ENCODE peak calls at places on chromosomes 2 and 18, in nine cellular contexts. C is gastrocnemius medialis; E is aorta; L is uterus; A is right atrium auricular region; Y is CD4-positive, alpha-beta memory T cell; R is tibial nerve; I is neural progenitor cell; F is PC-3. D is an unnamed sample. For H3K36me3, the result is how much of the 10 kb centered on the place peaks cover.

GRCh38 chr2:88180594-88181240 is 10.6 kb downstream of the THNSL2 start:
- DNase-seq in E (no peak), F (peak), C (no peak), I (no peak), Y (no peak), R (no peak), A (no peak), L (no peak), D (no peak)

GRCh38 chr18:10190564-10190963 is 263.9 kb upstream of the APCDD1 start:
- DNase-seq in E (no peak), C (no peak), Y (no peak), I (no peak), L (no peak), A (no peak), R (no peak), F (no peak), D (no peak)

GRCh38 chr2:181077128-181077709 is 96.8 kb downstream of the UBE2E3 start:
- DNase-seq in A (no peak), C (no peak), F (peak), E (no peak), R (no peak), Y (peak), L (no peak), I (peak), D (no peak)

GRCh38 chr2:235287369-235287722 is 206.5 kb upstream of the AGAP1 start:
- DNase-seq in L (no peak), F (no peak), A (no peak), Y (no peak), C (no peak), R (no peak), I (no peak), E (no peak), D (no peak)

GRCh38 chr2:68766378-68766845 is 31.8 kb downstream of the ARHGAP25 start:
- DNase-seq in I (no peak), R (no peak), E (no peak), A (peak), C (peak), F (no peak), Y (peak), L (no peak), D (peak)

GRCh38 chr2:121095257-121096080 is 189.5 kb downstream of the TFCP2L1 start:
- DNase-seq in L (no peak), F (peak), C (peak), R (no peak), A (no peak), I (peak), Y (no peak), E (peak), D (peak)

GRCh38 chr2:160893581-160893980 is 266.6 kb upstream of the TANK start:
- DNase-seq in C (no peak), F (no peak), E (no peak), I (no peak), L (no peak), Y (no peak), A (no peak), R (no peak), D (no peak)

GRCh38 chr2:224523626-224524577 is 61.3 kb downstream of the CUL3 start:
- DNase-seq in Y (peak), R (no peak), E (no peak), C (no peak), I (no peak), L (no peak), A (no peak), F (no peak), D (no peak)

GRCh38 chr2:173982918-173983317 is 17.7 kb upstream of the SP3 start:
- DNase-seq in R (no peak), E (no peak), F (no peak), A (no peak), I (no peak), C (no peak), L (peak), Y (no peak), D (no peak)

GRCh38 chr18:77199707-77200106 is 49.9 kb upstream of the GALR1 start:
- DNase-seq in I (no peak), C (no peak), A (no peak), Y (no peak), R (no peak), F (no peak), L (no peak), E (no peak), D (no peak)

GRCh38 chr2:98927059-98927458 is 9.0 kb downstream of the CRACDL start:
- DNase-seq in I (no peak), Y (no peak), F (no peak), A (no peak), R (no peak), C (no peak), E (no peak), L (no peak), D (no peak)

GRCh38 chr2:174877796-174878195 is 113.5 kb upstream of the CHRNA1 start:
- DNase-seq in I (no peak), L (no peak), R (no peak), C (no peak), E (no peak), Y (no peak), F (no peak), A (no peak), D (no peak)

GRCh38 chr2:234981197-234982095 is 29.6 kb downstream of the SH3BP4 start:
- DNase-seq in F (peak), A (peak), L (peak), E (peak), C (peak), R (peak), Y (no peak), I (peak), D (no peak)

GRCh38 chr2:120205901-120206581 is 17.2 kb downstream of the TMEM185B start:
- DNase-seq in R (no peak), F (peak), Y (no peak), I (peak), A (no peak), L (no peak), E (peak), C (no peak), D (no peak)

GRCh38 chr18:48920408-48921038 is 30.2 kb downstream of the SMAD7 start:
- DNase-seq in Y (no peak), R (no peak), E (peak), L (peak), A (no peak), I (peak), F (no peak), C (no peak), D (no peak)
- H3K27ac ChIP-seq in Y (no peak), R (no peak), E (peak), L (no peak), A (peak), I (no peak), F (no peak), C (no peak), D (no peak)

GRCh38 chr2:53905396-53905795 is 45.6 kb upstream of the GPR75 start:
- DNase-seq in E (no peak), C (no peak), Y (no peak), F (no peak), L (no peak), I (no peak), A (no peak), R (no peak), D (no peak)

GRCh38 chr2:53896864-53897263 is 37.1 kb upstream of the GPR75 start:
- DNase-seq in L (no peak), I (no peak), F (peak), R (no peak), Y (no peak), C (no peak), E (no peak), A (no peak), D (no peak)

GRCh38 chr2:53903011-53903410 is 43.2 kb upstream of the GPR75 start:
- DNase-seq in I (no peak), E (no peak), C (no peak), A (no peak), L (no peak), Y (no peak), R (no peak), F (no peak), D (no peak)

DNA sequence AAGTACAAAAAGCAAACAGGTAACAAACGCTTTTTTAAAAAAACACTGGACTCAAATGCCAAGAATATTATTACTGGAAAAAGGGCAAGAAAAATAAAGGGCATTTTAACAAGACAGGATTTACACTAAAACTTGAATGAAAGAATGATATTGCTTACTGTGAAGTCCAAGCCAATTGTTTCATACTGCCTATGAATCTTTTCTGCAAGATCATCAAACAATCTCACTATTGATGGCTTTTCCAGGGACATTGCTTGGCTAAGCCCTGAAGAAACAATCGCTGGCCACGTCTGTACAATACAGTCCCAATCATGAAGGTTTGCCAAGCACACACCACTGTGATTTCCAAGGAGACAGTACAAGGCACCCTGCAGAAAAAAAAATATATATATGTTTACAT is 41.4 kb upstream of the GPR75 start:
- DNase-seq in C (no peak), A (no peak), R (no peak), I (no peak), F (no peak), E (no peak), Y (no peak), L (no peak), D (no peak)
- H3K36me3 ChIP-seq in C (half or more), A (half or more), R (half or more), I (under half), F (half or more), E (under half), Y (half or more), L (under half), D (half or more)

GRCh38 chr2:9753665-9754531 is 89.4 kb upstream of the TAF1B start:
- DNase-seq in E (no peak), Y (peak), C (no peak), A (no peak), L (no peak), R (no peak), F (peak), I (no peak), D (no peak)
- H3K27ac ChIP-seq in E (no peak), Y (peak), C (peak), A (peak), L (no peak), R (no peak), F (peak), I (no peak), D (peak)

GRCh38 chr2:96734899-96735585 is 4.8 kb downstream of the LMAN2L start:
- DNase-seq in F (no peak), I (no peak), A (no peak), R (no peak), L (no peak), C (no peak), Y (no peak), E (no peak), D (no peak)
- H3K36me3 ChIP-seq in F (under half), I (under half), A (under half), R (half or more), L (under half), C (half or more), Y (under half), E (under half), D (half or more)

GRCh38 chr2:83106853-83107252 is 1352.2 kb downstream of the SUCLG1 start:
- DNase-seq in A (no peak), C (no peak), F (no peak), E (no peak), I (no peak), R (no peak), L (no peak), Y (no peak), D (no peak)

GRCh38 chr2:83104202-83104601 is 1354.9 kb downstream of the SUCLG1 start:
- DNase-seq in Y (no peak), A (no peak), C (no peak), L (no peak), E (no peak), R (no peak), F (no peak), I (no peak), D (no peak)

GRCh38 chr2:83103602-83104001 is 1355.5 kb downstream of the SUCLG1 start:
- DNase-seq in L (no peak), I (no peak), C (no peak), F (peak), A (no peak), E (no peak), Y (no peak), R (no peak), D (no peak)
- H3K27ac ChIP-seq in L (no peak), I (no peak), C (no peak), F (peak), A (no peak), E (no peak), Y (no peak), R (no peak), D (no peak)

DNA sequence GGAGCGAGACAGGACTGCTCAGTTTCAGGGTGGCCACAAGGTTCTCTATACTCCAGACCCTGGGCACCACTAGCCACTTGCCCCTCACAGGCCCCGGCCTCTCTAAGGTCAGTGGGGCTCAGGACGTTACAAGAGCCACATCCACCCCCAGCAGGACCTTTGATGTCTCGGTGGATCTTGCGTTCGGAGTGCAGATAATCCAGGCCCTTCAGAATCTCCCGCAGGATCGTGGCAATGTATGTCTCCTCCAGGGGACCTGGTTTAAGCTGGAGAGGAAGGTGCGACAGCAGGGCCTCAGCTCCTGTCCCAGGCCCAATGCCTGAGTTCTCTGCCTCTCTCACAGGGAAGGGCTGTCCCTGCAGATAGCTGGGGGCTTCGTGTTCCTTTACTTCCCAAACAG is 8.4 kb downstream of the STK25 start:
- DNase-seq in Y (no peak), E (peak), F (no peak), L (no peak), A (no peak), I (no peak), C (no peak), R (no peak), D (peak)
- H3K36me3 ChIP-seq in Y (under half), E (under half), F (under half), L (under half), A (under half), I (under half), C (half or more), R (half or more), D (half or more)

DNA sequence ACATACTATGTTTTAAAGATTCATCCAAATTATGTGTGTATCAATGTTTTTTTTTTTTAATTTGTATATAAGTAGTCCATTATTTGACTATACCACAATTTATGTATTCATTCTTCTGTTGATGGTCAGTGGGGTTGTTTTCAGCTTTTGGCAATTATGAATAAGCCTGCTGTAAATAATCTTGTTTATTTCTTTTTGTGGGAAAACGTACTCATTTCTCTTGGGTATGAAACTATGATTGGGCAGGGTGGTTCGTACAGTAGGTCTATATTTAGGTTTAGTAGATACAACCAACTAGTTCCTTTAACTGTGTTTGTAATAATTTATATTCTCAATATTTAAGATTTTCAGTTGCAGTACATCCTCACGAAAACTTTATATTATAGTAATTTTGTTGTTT is 329.2 kb downstream of the LPIN1 start:
- DNase-seq in C (no peak), F (no peak), A (no peak), R (no peak), I (no peak), E (no peak), L (no peak), Y (no peak), D (no peak)
- H3K27ac ChIP-seq in C (no peak), F (no peak), A (no peak), R (no peak), I (no peak), E (no peak), L (no peak), Y (no peak), D (no peak)

DNA sequence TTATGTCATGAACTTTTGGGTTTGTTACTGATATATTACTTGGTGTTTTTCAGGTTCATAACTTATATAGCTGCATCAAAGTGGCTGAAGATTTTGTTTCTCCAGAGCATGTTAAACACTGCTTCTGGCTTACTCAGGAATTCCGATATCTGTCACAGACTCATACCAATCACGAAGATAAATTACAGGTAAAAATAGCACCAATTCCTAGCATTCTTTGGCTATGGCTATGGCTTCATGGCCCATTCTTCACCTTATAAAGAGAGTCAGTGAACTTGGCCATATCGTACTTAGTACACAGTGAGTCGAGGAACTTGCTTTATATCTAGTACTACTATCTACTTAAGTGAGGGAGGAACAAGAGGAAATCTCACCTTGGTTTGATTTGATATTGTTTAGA is 49.9 kb downstream of the KDM3A start:
- DNase-seq in I (no peak), A (no peak), R (no peak), L (no peak), C (no peak), F (no peak), E (no peak), Y (no peak), D (no peak)
- H3K36me3 ChIP-seq in I (under half), A (half or more), R (half or more), L (under half), C (half or more), F (half or more), E (under half), Y (half or more), D (half or more)

GRCh38 chr2:239322414-239323086 is 78.3 kb downstream of the HDAC4 start:
- DNase-seq in R (no peak), A (no peak), Y (no peak), E (peak), I (no peak), F (no peak), L (no peak), C (peak), D (no peak)
- H3K27ac ChIP-seq in R (no peak), A (peak), Y (peak), E (no peak), I (no peak), F (no peak), L (peak), C (peak), D (no peak)

GRCh38 chr2:28025116-28025515 is 134.6 kb downstream of the BABAM2 start:
- DNase-seq in F (no peak), A (no peak), L (no peak), R (no peak), C (no peak), Y (no peak), I (no peak), E (no peak), D (no peak)
- H3K36me3 ChIP-seq in F (under half), A (under half), L (under half), R (under half), C (under half), Y (under half), I (under half), E (under half), D (under half)

D was measured in lower lobe of right lung.